ENCODE peak calls at places on chromosomes 7 and 10, in eight cellular contexts. One of them, this sample, is unnamed.
A peak's percentile ranks its signal among the peaks of the same experiment; 100 is the strongest.

GRCh38 chr7:65438593-65438992 is 64.9 kb downstream of the ZNF92 start:
- DNase-seq in CD8-positive, alpha-beta T cell: no peak
- DNase-seq in erythroblast: peak; percentile 42
- DNase-seq in fibroblast of the aortic adventitia: peak; percentile 96
- DNase-seq in GM23248: peak; percentile 96
- DNase-seq in non-pigmented ciliary epithelial cell: peak; percentile 91
- DNase-seq in right cardiac atrium: no peak
- DNase-seq in RPMI7951: peak; percentile 93
- DNase-seq in this sample: peak; percentile 88

GRCh38 chr7:7077945-7078344 is 104.4 kb upstream of the C1GALT1 start:
- DNase-seq in CD8-positive, alpha-beta T cell: no peak
- DNase-seq in erythroblast: no peak
- DNase-seq in fibroblast of the aortic adventitia: no peak
- DNase-seq in GM23248: no peak
- DNase-seq in non-pigmented ciliary epithelial cell: no peak
- DNase-seq in right cardiac atrium: no peak
- DNase-seq in RPMI7951: no peak
- DNase-seq in this sample: no peak

GRCh38 chr7:266851-267840 is 22.8 kb upstream of the FOXL3 start:
- DNase-seq in CD8-positive, alpha-beta T cell: no peak
- DNase-seq in erythroblast: no peak
- DNase-seq in fibroblast of the aortic adventitia: no peak
- DNase-seq in GM23248: no peak
- DNase-seq in non-pigmented ciliary epithelial cell: no peak
- DNase-seq in right cardiac atrium: peak; percentile 55
- DNase-seq in RPMI7951: peak; percentile 51
- DNase-seq in this sample: no peak

GRCh38 chr10:88965016-88965415 is 12.4 kb upstream of the ACTA2 start:
- DNase-seq in CD8-positive, alpha-beta T cell: no peak
- DNase-seq in erythroblast: no peak
- DNase-seq in fibroblast of the aortic adventitia: peak; percentile 73
- DNase-seq in GM23248: peak; percentile 18
- DNase-seq in non-pigmented ciliary epithelial cell: no peak
- DNase-seq in right cardiac atrium: no peak
- DNase-seq in RPMI7951: no peak
- DNase-seq in this sample: no peak

GRCh38 chr7:100033526-100033925 is 16.0 kb upstream of the ZSCAN21 start:
- DNase-seq in CD8-positive, alpha-beta T cell: no peak
- DNase-seq in erythroblast: no peak
- DNase-seq in fibroblast of the aortic adventitia: no peak
- DNase-seq in GM23248: no peak
- DNase-seq in non-pigmented ciliary epithelial cell: no peak
- DNase-seq in right cardiac atrium: no peak
- DNase-seq in RPMI7951: no peak
- DNase-seq in this sample: no peak

GRCh38 chr7:107501593-107501992 is 31.7 kb downstream of the GPR22 start:
- DNase-seq in CD8-positive, alpha-beta T cell: peak; percentile 21
- DNase-seq in erythroblast: peak; percentile 90
- DNase-seq in fibroblast of the aortic adventitia: peak; percentile 48
- DNase-seq in GM23248: peak; percentile 55
- DNase-seq in non-pigmented ciliary epithelial cell: peak; percentile 6
- DNase-seq in right cardiac atrium: no peak
- DNase-seq in RPMI7951: peak; percentile 28
- DNase-seq in this sample: peak; percentile 8

GRCh38 chr10:99874341-99875085 is 92.1 kb downstream of the ABCC2 start:
- DNase-seq in CD8-positive, alpha-beta T cell: no peak
- DNase-seq in erythroblast: no peak
- DNase-seq in fibroblast of the aortic adventitia: no peak
- DNase-seq in GM23248: no peak
- DNase-seq in non-pigmented ciliary epithelial cell: no peak
- DNase-seq in right cardiac atrium: no peak
- DNase-seq in RPMI7951: no peak
- DNase-seq in this sample: no peak

GRCh38 chr7:85600425-85600824 is 413.6 kb upstream of the SEMA3D start:
- DNase-seq in CD8-positive, alpha-beta T cell: no peak
- DNase-seq in erythroblast: no peak
- DNase-seq in fibroblast of the aortic adventitia: no peak
- DNase-seq in GM23248: no peak
- DNase-seq in non-pigmented ciliary epithelial cell: no peak
- DNase-seq in right cardiac atrium: no peak
- DNase-seq in RPMI7951: peak; percentile 13
- DNase-seq in this sample: no peak

GRCh38 chr7:80093349-80093748 is 41.3 kb upstream of the GNAI1 start:
- DNase-seq in CD8-positive, alpha-beta T cell: no peak
- DNase-seq in erythroblast: no peak
- DNase-seq in fibroblast of the aortic adventitia: no peak
- DNase-seq in GM23248: no peak
- DNase-seq in non-pigmented ciliary epithelial cell: no peak
- DNase-seq in right cardiac atrium: no peak
- DNase-seq in RPMI7951: no peak
- DNase-seq in this sample: no peak

GRCh38 chr10:20598590-20598989 is 298.5 kb downstream of the NEBL start:
- DNase-seq in CD8-positive, alpha-beta T cell: no peak
- DNase-seq in erythroblast: no peak
- DNase-seq in fibroblast of the aortic adventitia: peak; percentile 70
- DNase-seq in GM23248: peak; percentile 71
- DNase-seq in non-pigmented ciliary epithelial cell: peak; percentile 80
- DNase-seq in right cardiac atrium: peak; percentile 82
- DNase-seq in RPMI7951: peak; percentile 46
- DNase-seq in this sample: peak; percentile 96

GRCh38 chr7:70736715-70737460 is 395.1 kb upstream of the GALNT17 start:
- DNase-seq in CD8-positive, alpha-beta T cell: no peak
- DNase-seq in erythroblast: no peak
- DNase-seq in fibroblast of the aortic adventitia: peak; percentile 92
- DNase-seq in GM23248: peak; percentile 72
- DNase-seq in non-pigmented ciliary epithelial cell: peak; percentile 64
- DNase-seq in right cardiac atrium: no peak
- DNase-seq in RPMI7951: no peak
- DNase-seq in this sample: peak; percentile 66

GRCh38 chr10:5710854-5711253 is 26.2 kb downstream of the TASOR2 start:
- DNase-seq in CD8-positive, alpha-beta T cell: no peak
- DNase-seq in erythroblast: no peak
- DNase-seq in fibroblast of the aortic adventitia: peak; percentile 5
- DNase-seq in GM23248: peak; percentile 6
- DNase-seq in non-pigmented ciliary epithelial cell: no peak
- DNase-seq in right cardiac atrium: no peak
- DNase-seq in RPMI7951: peak; percentile 15
- DNase-seq in this sample: no peak

GRCh38 chr10:102146971-102147428 is 5.2 kb upstream of the NOLC1 start:
- DNase-seq in CD8-positive, alpha-beta T cell: no peak
- DNase-seq in erythroblast: no peak
- DNase-seq in fibroblast of the aortic adventitia: no peak
- DNase-seq in GM23248: no peak
- DNase-seq in non-pigmented ciliary epithelial cell: no peak
- DNase-seq in right cardiac atrium: no peak
- DNase-seq in RPMI7951: no peak
- DNase-seq in this sample: no peak

GRCh38 chr10:62723375-62723774 is 81.1 kb upstream of the ADO start:
- DNase-seq in CD8-positive, alpha-beta T cell: no peak
- DNase-seq in erythroblast: no peak
- DNase-seq in fibroblast of the aortic adventitia: no peak
- DNase-seq in GM23248: no peak
- DNase-seq in non-pigmented ciliary epithelial cell: no peak
- DNase-seq in right cardiac atrium: no peak
- DNase-seq in RPMI7951: no peak
- DNase-seq in this sample: no peak

GRCh38 chr7:127678947-127679346 is 27.0 kb downstream of the SND1 start:
- DNase-seq in CD8-positive, alpha-beta T cell: no peak
- DNase-seq in erythroblast: no peak
- DNase-seq in fibroblast of the aortic adventitia: peak; percentile 25
- DNase-seq in GM23248: peak; percentile 52
- DNase-seq in non-pigmented ciliary epithelial cell: no peak
- DNase-seq in right cardiac atrium: no peak
- DNase-seq in RPMI7951: peak; percentile 42
- DNase-seq in this sample: peak; percentile 50

GRCh38 chr7:20514364-20514763 is 101.1 kb upstream of the ABCB5 start:
- DNase-seq in CD8-positive, alpha-beta T cell: no peak
- DNase-seq in erythroblast: peak; percentile 31
- DNase-seq in fibroblast of the aortic adventitia: peak; percentile 79
- DNase-seq in GM23248: peak; percentile 25
- DNase-seq in non-pigmented ciliary epithelial cell: peak; percentile 62
- DNase-seq in right cardiac atrium: peak; percentile 42
- DNase-seq in RPMI7951: peak; percentile 84
- DNase-seq in this sample: peak; percentile 88

GRCh38 chr10:58362026-58362799 is 23.0 kb upstream of the TFAM start:
- DNase-seq in CD8-positive, alpha-beta T cell: no peak
- DNase-seq in erythroblast: no peak
- DNase-seq in fibroblast of the aortic adventitia: peak; percentile 19
- DNase-seq in GM23248: no peak
- DNase-seq in non-pigmented ciliary epithelial cell: no peak
- DNase-seq in right cardiac atrium: no peak
- DNase-seq in RPMI7951: no peak
- DNase-seq in this sample: no peak

GRCh38 chr10:70942125-70942524 is 53.8 kb upstream of the PCBD1 start:
- DNase-seq in CD8-positive, alpha-beta T cell: no peak
- DNase-seq in erythroblast: no peak
- DNase-seq in fibroblast of the aortic adventitia: no peak
- DNase-seq in GM23248: no peak
- DNase-seq in non-pigmented ciliary epithelial cell: no peak
- DNase-seq in right cardiac atrium: no peak
- DNase-seq in RPMI7951: no peak
- DNase-seq in this sample: no peak

GRCh38 chr7:68429376-68430117 is 1168.7 kb upstream of the AUTS2 start:
- DNase-seq in CD8-positive, alpha-beta T cell: no peak
- DNase-seq in erythroblast: no peak
- DNase-seq in fibroblast of the aortic adventitia: no peak
- DNase-seq in GM23248: no peak
- DNase-seq in non-pigmented ciliary epithelial cell: no peak
- DNase-seq in right cardiac atrium: no peak
- DNase-seq in RPMI7951: no peak
- DNase-seq in this sample: no peak

This sample was measured in astrocyte of the spinal cord.